ENCODE peak calls at places on chromosome 15, in ten cellular contexts. One of them, this sample, is unnamed.

GRCh38 chr15:98076021-98076816 is 115.7 kb downstream of the ARRDC4 start:
- DNase-seq in psoas muscle: peak; percentile 31
- DNase-seq in mesothelial cell of epicardium: no peak
- DNase-seq in nephron progenitor cell: no peak
- DNase-seq in AG09319: peak; percentile 46
- DNase-seq in GM13976: no peak
- DNase-seq in esophagus muscularis mucosa: no peak
- DNase-seq in brain microvascular endothelial cell: no peak
- DNase-seq in heart left ventricle: peak; percentile 44
- DNase-seq in glutamatergic neuron: no peak
- DNase-seq in this sample: no peak

GRCh38 chr15:99452728-99453643 is 112.8 kb upstream of the MEF2A start:
- DNase-seq in psoas muscle: peak; percentile 88
- DNase-seq in mesothelial cell of epicardium: peak; percentile 37
- DNase-seq in nephron progenitor cell: no peak
- DNase-seq in AG09319: no peak
- DNase-seq in GM13976: peak; percentile 85
- DNase-seq in esophagus muscularis mucosa: peak; percentile 97
- DNase-seq in brain microvascular endothelial cell: no peak
- DNase-seq in heart left ventricle: peak; percentile 91
- DNase-seq in glutamatergic neuron: no peak
- DNase-seq in this sample: peak; percentile 78

GRCh38 chr15:60757831-60758570 is 279.1 kb upstream of the ICE2 start:
- DNase-seq in psoas muscle: no peak
- DNase-seq in mesothelial cell of epicardium: no peak
- DNase-seq in nephron progenitor cell: no peak
- DNase-seq in AG09319: no peak
- DNase-seq in GM13976: no peak
- DNase-seq in esophagus muscularis mucosa: no peak
- DNase-seq in brain microvascular endothelial cell: no peak
- DNase-seq in heart left ventricle: no peak
- DNase-seq in glutamatergic neuron: no peak
- DNase-seq in this sample: peak; percentile 42

GRCh38 chr15:79682851-79683288 is 213.9 kb downstream of the MTHFS start:
- DNase-seq in psoas muscle: no peak
- DNase-seq in mesothelial cell of epicardium: no peak
- DNase-seq in nephron progenitor cell: no peak
- DNase-seq in AG09319: peak; percentile 19
- DNase-seq in GM13976: no peak
- DNase-seq in esophagus muscularis mucosa: no peak
- DNase-seq in brain microvascular endothelial cell: peak; percentile 37
- DNase-seq in heart left ventricle: no peak
- DNase-seq in glutamatergic neuron: no peak
- DNase-seq in this sample: peak; percentile 38

GRCh38 chr15:76206325-76206976 is 104.8 kb downstream of the ETFA start:
- DNase-seq in psoas muscle: peak; percentile 82
- DNase-seq in mesothelial cell of epicardium: peak; percentile 73
- DNase-seq in nephron progenitor cell: no peak
- DNase-seq in AG09319: no peak
- DNase-seq in GM13976: peak; percentile 16
- DNase-seq in esophagus muscularis mucosa: no peak
- DNase-seq in brain microvascular endothelial cell: peak; percentile 15
- DNase-seq in heart left ventricle: peak; percentile 86
- DNase-seq in glutamatergic neuron: no peak
- DNase-seq in this sample: peak; percentile 95

GRCh38 chr15:39172380-39173281 is 408.2 kb upstream of the THBS1 start:
- DNase-seq in psoas muscle: no peak
- DNase-seq in mesothelial cell of epicardium: no peak
- DNase-seq in nephron progenitor cell: no peak
- DNase-seq in AG09319: no peak
- DNase-seq in GM13976: no peak
- DNase-seq in esophagus muscularis mucosa: no peak
- DNase-seq in brain microvascular endothelial cell: peak; percentile 74
- DNase-seq in heart left ventricle: peak; percentile 20
- DNase-seq in glutamatergic neuron: no peak
- DNase-seq in this sample: no peak

GRCh38 chr15:85504739-85505676 is 124.6 kb downstream of the AKAP13 start:
- DNase-seq in psoas muscle: no peak
- DNase-seq in mesothelial cell of epicardium: no peak
- DNase-seq in nephron progenitor cell: peak; percentile 25
- DNase-seq in AG09319: no peak
- DNase-seq in GM13976: no peak
- DNase-seq in esophagus muscularis mucosa: no peak
- DNase-seq in brain microvascular endothelial cell: peak; percentile 68
- DNase-seq in heart left ventricle: peak; percentile 39
- DNase-seq in glutamatergic neuron: no peak
- DNase-seq in this sample: peak; percentile 73

GRCh38 chr15:70585707-70586034 is 177.7 kb downstream of the UACA start:
- DNase-seq in psoas muscle: no peak
- DNase-seq in mesothelial cell of epicardium: peak; percentile 36
- DNase-seq in nephron progenitor cell: no peak
- DNase-seq in AG09319: no peak
- DNase-seq in GM13976: no peak
- DNase-seq in esophagus muscularis mucosa: no peak
- DNase-seq in brain microvascular endothelial cell: no peak
- DNase-seq in heart left ventricle: no peak
- DNase-seq in glutamatergic neuron: no peak
- DNase-seq in this sample: no peak

GRCh38 chr15:57861805-57862586 is 155.5 kb downstream of the POLR2M start:
- DNase-seq in psoas muscle: no peak
- DNase-seq in mesothelial cell of epicardium: no peak
- DNase-seq in nephron progenitor cell: no peak
- DNase-seq in AG09319: peak; percentile 11
- DNase-seq in GM13976: no peak
- DNase-seq in esophagus muscularis mucosa: peak; percentile 62
- DNase-seq in brain microvascular endothelial cell: peak; percentile 77
- DNase-seq in heart left ventricle: no peak
- DNase-seq in glutamatergic neuron: no peak
- DNase-seq in this sample: peak; percentile 76

GRCh38 chr15:55348281-55348778 is 29.3 kb downstream of the PIGB start:
- DNase-seq in psoas muscle: no peak
- DNase-seq in mesothelial cell of epicardium: no peak
- DNase-seq in nephron progenitor cell: no peak
- DNase-seq in AG09319: no peak
- DNase-seq in GM13976: no peak
- DNase-seq in esophagus muscularis mucosa: no peak
- DNase-seq in brain microvascular endothelial cell: no peak
- DNase-seq in heart left ventricle: no peak
- DNase-seq in glutamatergic neuron: no peak
- DNase-seq in this sample: no peak

GRCh38 chr15:47726399-47726823 is 9.1 kb downstream of the SEMA6D start:
- DNase-seq in psoas muscle: no peak
- DNase-seq in mesothelial cell of epicardium: no peak
- DNase-seq in nephron progenitor cell: no peak
- DNase-seq in AG09319: no peak
- DNase-seq in GM13976: no peak
- DNase-seq in esophagus muscularis mucosa: no peak
- DNase-seq in brain microvascular endothelial cell: no peak
- DNase-seq in heart left ventricle: no peak
- DNase-seq in glutamatergic neuron: no peak
- DNase-seq in this sample: no peak

GRCh38 chr15:47725924-47726323 is 8.6 kb downstream of the SEMA6D start:
- DNase-seq in psoas muscle: no peak
- DNase-seq in mesothelial cell of epicardium: no peak
- DNase-seq in nephron progenitor cell: no peak
- DNase-seq in AG09319: no peak
- DNase-seq in GM13976: no peak
- DNase-seq in esophagus muscularis mucosa: no peak
- DNase-seq in brain microvascular endothelial cell: no peak
- DNase-seq in heart left ventricle: peak; percentile 69
- DNase-seq in glutamatergic neuron: no peak
- DNase-seq in this sample: no peak

GRCh38 chr15:47728886-47729285 is 11.6 kb downstream of the SEMA6D start:
- DNase-seq in psoas muscle: no peak
- DNase-seq in mesothelial cell of epicardium: no peak
- DNase-seq in nephron progenitor cell: no peak
- DNase-seq in AG09319: no peak
- DNase-seq in GM13976: no peak
- DNase-seq in esophagus muscularis mucosa: no peak
- DNase-seq in brain microvascular endothelial cell: no peak
- DNase-seq in heart left ventricle: no peak
- DNase-seq in glutamatergic neuron: no peak
- DNase-seq in this sample: no peak

GRCh38 chr15:47727137-47727536 is 9.8 kb downstream of the SEMA6D start:
- DNase-seq in psoas muscle: no peak
- DNase-seq in mesothelial cell of epicardium: no peak
- DNase-seq in nephron progenitor cell: no peak
- DNase-seq in AG09319: no peak
- DNase-seq in GM13976: no peak
- DNase-seq in esophagus muscularis mucosa: no peak
- DNase-seq in brain microvascular endothelial cell: no peak
- DNase-seq in heart left ventricle: no peak
- DNase-seq in glutamatergic neuron: no peak
- DNase-seq in this sample: no peak

DNA sequence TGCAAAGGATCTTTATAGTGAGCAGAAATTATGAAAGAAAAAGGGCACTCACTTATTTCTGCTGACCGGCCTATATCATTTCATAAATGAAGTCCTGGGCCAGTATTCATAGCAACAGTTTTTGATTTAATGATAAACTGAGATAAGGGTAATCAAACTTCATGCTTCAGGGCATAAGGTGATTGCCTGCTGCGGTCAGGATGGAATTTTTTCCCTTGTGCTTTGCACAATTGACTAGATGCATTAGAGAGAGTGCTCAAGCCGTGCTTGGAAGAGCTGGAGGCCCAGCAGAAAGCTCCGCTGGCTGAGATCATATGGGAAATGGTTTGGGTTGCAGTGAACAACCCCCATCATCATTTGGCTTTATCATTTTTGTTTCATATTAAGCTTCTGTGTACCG is 10.4 kb downstream of the SEMA6D start:
- DNase-seq in psoas muscle: no peak
- DNase-seq in mesothelial cell of epicardium: no peak
- DNase-seq in nephron progenitor cell: no peak
- DNase-seq in AG09319: no peak
- DNase-seq in GM13976: no peak
- DNase-seq in esophagus muscularis mucosa: no peak
- DNase-seq in brain microvascular endothelial cell: no peak
- DNase-seq in heart left ventricle: no peak
- DNase-seq in glutamatergic neuron: no peak
- DNase-seq in this sample: no peak
- TF ChIP-seq CTCF in psoas muscle: no peak
- TF ChIP-seq CTCF in mesothelial cell of epicardium: no peak
- TF ChIP-seq CTCF in nephron progenitor cell: no peak
- TF ChIP-seq CTCF in AG09319: no peak
- TF ChIP-seq CTCF in GM13976: no peak
- TF ChIP-seq CTCF in esophagus muscularis mucosa: no peak
- TF ChIP-seq CTCF in brain microvascular endothelial cell: no peak
- TF ChIP-seq CTCF in heart left ventricle: no peak
- TF ChIP-seq CTCF in glutamatergic neuron: no peak
- TF ChIP-seq CTCF in this sample: no peak

DNA sequence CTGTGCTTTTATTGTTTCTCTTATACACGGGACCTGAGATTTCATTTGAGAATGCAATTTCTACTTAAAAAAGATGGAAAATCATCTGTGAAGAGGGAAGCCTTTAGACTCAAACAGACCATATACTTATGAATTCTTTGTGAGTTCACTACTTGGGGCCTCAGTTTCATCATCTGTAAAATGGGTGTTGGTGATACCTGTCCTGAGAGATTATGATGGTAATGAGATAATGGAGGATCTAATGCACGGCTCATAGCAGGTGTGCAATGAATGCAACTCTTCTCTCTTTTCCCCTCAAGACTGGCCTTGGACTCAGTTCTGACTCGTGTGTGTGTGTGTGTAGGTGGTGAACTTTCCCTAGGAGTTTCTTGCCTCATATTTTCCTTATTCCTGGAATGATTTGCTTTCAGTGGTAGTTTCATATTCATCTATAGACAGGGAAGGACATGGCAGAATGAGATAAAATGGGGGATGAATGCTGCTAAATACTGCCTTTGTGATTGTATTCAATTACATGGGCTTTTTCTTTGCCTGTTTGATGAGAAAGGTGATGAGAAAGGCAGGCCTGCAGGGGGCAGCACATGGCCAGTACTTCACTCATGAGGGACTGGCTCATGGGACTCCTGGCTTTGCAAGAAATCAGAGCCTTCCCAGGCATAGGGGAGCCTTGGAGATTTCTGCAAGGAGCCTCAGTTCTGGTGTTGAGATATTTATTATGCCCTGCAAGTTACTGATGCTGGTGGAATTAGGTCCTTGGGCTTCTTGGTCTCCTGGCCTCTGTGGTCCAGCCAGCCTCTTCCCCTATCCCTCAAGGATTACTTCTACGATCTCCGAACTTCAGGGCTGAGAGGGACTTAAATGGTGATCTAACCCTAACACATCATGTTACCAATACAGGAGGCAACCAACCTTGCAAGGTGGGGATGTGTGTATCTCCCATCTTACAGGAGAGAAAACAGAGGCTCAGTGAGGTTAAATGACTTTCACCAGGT is 70.7 kb downstream of the RPLP1 start:
- DNase-seq in psoas muscle: peak; percentile 72
- DNase-seq in mesothelial cell of epicardium: peak; percentile 91
- DNase-seq in nephron progenitor cell: peak; percentile 91
- DNase-seq in AG09319: peak; percentile 55
- DNase-seq in GM13976: peak; percentile 77
- DNase-seq in esophagus muscularis mucosa: no peak
- DNase-seq in brain microvascular endothelial cell: peak; percentile 79
- DNase-seq in heart left ventricle: peak; percentile 67
- DNase-seq in glutamatergic neuron: peak; percentile 93
- DNase-seq in this sample: peak; percentile 76
- TF ChIP-seq CTCF in psoas muscle: peak; percentile 74
- TF ChIP-seq CTCF in mesothelial cell of epicardium: peak; percentile 82
- TF ChIP-seq CTCF in nephron progenitor cell: peak; percentile 85
- TF ChIP-seq CTCF in AG09319: peak; percentile 84
- TF ChIP-seq CTCF in GM13976: peak; percentile 46
- TF ChIP-seq CTCF in esophagus muscularis mucosa: peak; percentile 58
- TF ChIP-seq CTCF in brain microvascular endothelial cell: peak; percentile 89
- TF ChIP-seq CTCF in heart left ventricle: peak; percentile 53
- TF ChIP-seq CTCF in glutamatergic neuron: peak; percentile 90
- TF ChIP-seq CTCF in this sample: peak; percentile 75

DNA sequence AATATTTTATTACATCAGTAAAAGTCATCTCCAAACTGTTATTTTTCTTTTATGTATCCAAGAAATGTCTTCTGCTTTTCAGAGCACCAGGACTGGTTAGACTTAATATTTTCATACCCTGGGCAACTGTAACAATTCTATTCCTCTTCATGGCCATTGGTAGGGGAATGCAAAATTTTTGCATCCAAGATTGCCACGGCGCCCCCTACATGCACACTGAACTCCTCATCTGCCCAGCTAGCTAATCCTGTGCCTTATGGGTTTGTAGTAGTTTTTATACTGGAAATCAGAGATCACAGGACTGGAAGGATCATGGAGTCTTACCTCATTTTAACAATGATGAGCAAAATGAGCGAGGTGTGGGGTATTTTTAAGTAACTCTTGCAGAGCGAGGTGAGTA is 74.2 kb downstream of the CRTC3 start:
- DNase-seq in psoas muscle: no peak
- DNase-seq in mesothelial cell of epicardium: no peak
- DNase-seq in nephron progenitor cell: no peak
- DNase-seq in AG09319: no peak
- DNase-seq in GM13976: no peak
- DNase-seq in esophagus muscularis mucosa: no peak
- DNase-seq in brain microvascular endothelial cell: peak; percentile 18
- DNase-seq in heart left ventricle: peak; percentile 37
- DNase-seq in glutamatergic neuron: no peak
- DNase-seq in this sample: peak; percentile 42
- TF ChIP-seq CTCF in psoas muscle: peak; percentile 29
- TF ChIP-seq CTCF in mesothelial cell of epicardium: no peak
- TF ChIP-seq CTCF in nephron progenitor cell: no peak
- TF ChIP-seq CTCF in AG09319: peak; percentile 38
- TF ChIP-seq CTCF in GM13976: peak; percentile 51
- TF ChIP-seq CTCF in esophagus muscularis mucosa: peak; percentile 22
- TF ChIP-seq CTCF in brain microvascular endothelial cell: peak; percentile 74
- TF ChIP-seq CTCF in heart left ventricle: no peak
- TF ChIP-seq CTCF in glutamatergic neuron: no peak
- TF ChIP-seq CTCF in this sample: peak; percentile 34

GRCh38 chr15:48580736-48581135 is 64.8 kb downstream of the FBN1 start:
- DNase-seq in psoas muscle: no peak
- DNase-seq in mesothelial cell of epicardium: no peak
- DNase-seq in nephron progenitor cell: no peak
- DNase-seq in AG09319: no peak
- DNase-seq in GM13976: no peak
- DNase-seq in esophagus muscularis mucosa: no peak
- DNase-seq in brain microvascular endothelial cell: no peak
- DNase-seq in heart left ventricle: no peak
- DNase-seq in glutamatergic neuron: no peak
- DNase-seq in this sample: no peak
- TF ChIP-seq CTCF in psoas muscle: no peak
- TF ChIP-seq CTCF in mesothelial cell of epicardium: no peak
- TF ChIP-seq CTCF in nephron progenitor cell: no peak
- TF ChIP-seq CTCF in AG09319: no peak
- TF ChIP-seq CTCF in GM13976: no peak
- TF ChIP-seq CTCF in esophagus muscularis mucosa: no peak
- TF ChIP-seq CTCF in brain microvascular endothelial cell: no peak
- TF ChIP-seq CTCF in heart left ventricle: no peak
- TF ChIP-seq CTCF in glutamatergic neuron: no peak
- TF ChIP-seq CTCF in this sample: no peak

This sample was measured in MCF 10A.